ENCODE peak calls at places on chromosomes 16 and 17, in nine cellular contexts. S, C, I, U, B, J, X, L and D are unnamed samples. For H3K4me1, the result is how much of the 10 kb centered on the place peaks cover.

GRCh38 chr17:43169561-43170139 is 1.4 kb upstream of the NBR1 start:
- DNase-seq in S (peak), C (peak), I (peak), U (peak), B (no peak), J (no peak), X (no peak), L (peak), D (peak)

GRCh38 chr17:42760652-42761581 is at the start of gene RAMP2:
- DNase-seq in S (peak), C (peak), I (peak), U (no peak), B (no peak), J (no peak), X (no peak), L (no peak), D (no peak)

GRCh38 chr17:63988741-63989621 is 9.2 kb upstream of the PRR29 start:
- DNase-seq in S (peak), C (peak), I (peak), U (no peak), B (no peak), J (no peak), X (no peak), L (peak), D (peak)

GRCh38 chr17:80260791-80261158 is at the start of gene RNF213:
- DNase-seq in S (peak), C (peak), I (peak), U (peak), B (peak), J (peak), X (peak), L (peak), D (peak)

GRCh38 chr17:3197219-3197618 is at the start of gene OR1A2:
- DNase-seq in S (no peak), C (no peak), I (no peak), U (no peak), B (no peak), J (no peak), X (no peak), L (no peak), D (no peak)

GRCh38 chr17:77889135-77889505 is 69.4 kb upstream of the TNRC6C start:
- DNase-seq in S (no peak), C (no peak), I (no peak), U (no peak), B (no peak), J (no peak), X (no peak), L (no peak), D (peak)

GRCh38 chr16:1290860-1291575 is 18.4 kb upstream of the UBE2I start:
- DNase-seq in S (no peak), C (no peak), I (no peak), U (no peak), B (no peak), J (no peak), X (no peak), L (no peak), D (no peak)

GRCh38 chr16:57256601-57257395 is 11.7 kb downstream of the ARL2BP start:
- DNase-seq in S (no peak), C (no peak), I (no peak), U (no peak), B (no peak), J (no peak), X (no peak), L (peak), D (peak)

GRCh38 chr17:72699566-72699965 is 392.9 kb downstream of the SLC39A11 start:
- DNase-seq in S (no peak), C (peak), I (peak), U (no peak), B (no peak), J (no peak), X (no peak), L (no peak), D (no peak)

GRCh38 chr17:35342207-35342744 is 31.1 kb downstream of the SLFN11 start:
- DNase-seq in S (no peak), C (no peak), I (no peak), U (no peak), B (no peak), J (no peak), X (no peak), L (no peak), D (no peak)
- H3K4me1 ChIP-seq in S (under half), C (under half), I (under half), U (under half), B (under half), J (under half), X (under half), L (under half), D (under half)

GRCh38 chr17:69651921-69652320 is 237.4 kb downstream of the MAP2K6 start:
- DNase-seq in S (no peak), C (no peak), I (peak), U (no peak), B (no peak), J (no peak), X (no peak), L (no peak), D (no peak)

GRCh38 chr17:69643686-69644085 is 229.2 kb downstream of the MAP2K6 start:
- DNase-seq in S (no peak), C (no peak), I (peak), U (no peak), B (no peak), J (no peak), X (no peak), L (no peak), D (no peak)

GRCh38 chr17:69646729-69647128 is 232.2 kb downstream of the MAP2K6 start:
- DNase-seq in S (no peak), C (no peak), I (no peak), U (no peak), B (no peak), J (no peak), X (no peak), L (no peak), D (no peak)
- H3K4me1 ChIP-seq in S (under half), C (under half), I (under half), U (under half), B (under half), J (under half), X (under half), L (under half), D (under half)

DNA sequence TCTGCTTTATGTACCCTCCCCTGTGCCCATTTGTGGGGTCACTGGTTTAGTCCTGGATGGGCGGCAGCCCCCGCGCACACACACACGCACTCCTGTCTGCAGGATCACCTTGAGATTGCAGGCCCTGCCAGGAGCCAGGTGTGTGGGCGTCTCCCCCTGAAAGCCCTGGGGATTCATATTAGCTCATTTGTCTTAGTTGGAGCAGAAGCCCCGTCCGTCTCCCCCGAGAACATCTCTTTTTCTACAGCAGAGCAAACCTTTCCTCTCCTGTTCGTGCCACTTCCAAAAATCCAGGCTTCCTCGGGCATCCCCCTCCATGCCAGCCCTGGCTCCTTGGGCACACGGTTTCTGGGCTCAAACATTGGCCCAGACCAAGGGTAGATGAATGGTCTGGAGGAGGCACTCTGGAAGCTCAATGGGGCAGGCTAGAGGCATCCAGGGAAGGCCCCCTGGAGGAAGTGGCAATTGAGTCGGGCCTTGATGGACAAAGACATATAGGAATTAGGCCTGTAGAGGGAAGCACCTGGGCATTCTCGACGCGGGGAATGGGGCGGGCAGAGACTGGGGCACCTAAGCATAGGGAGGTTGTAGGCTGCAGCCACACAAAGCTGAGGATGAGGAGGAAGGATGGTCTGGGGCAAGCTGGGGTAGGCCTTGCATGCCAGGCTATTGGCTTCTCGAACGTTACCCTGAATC is 218.5 kb upstream of the GSE1 start:
- DNase-seq in S (no peak), C (no peak), I (no peak), U (no peak), B (no peak), J (no peak), X (no peak), L (peak), D (no peak)
- H3K4me1 ChIP-seq in S (under half), C (under half), I (under half), U (under half), B (under half), J (under half), X (under half), L (under half), D (under half)

DNA sequence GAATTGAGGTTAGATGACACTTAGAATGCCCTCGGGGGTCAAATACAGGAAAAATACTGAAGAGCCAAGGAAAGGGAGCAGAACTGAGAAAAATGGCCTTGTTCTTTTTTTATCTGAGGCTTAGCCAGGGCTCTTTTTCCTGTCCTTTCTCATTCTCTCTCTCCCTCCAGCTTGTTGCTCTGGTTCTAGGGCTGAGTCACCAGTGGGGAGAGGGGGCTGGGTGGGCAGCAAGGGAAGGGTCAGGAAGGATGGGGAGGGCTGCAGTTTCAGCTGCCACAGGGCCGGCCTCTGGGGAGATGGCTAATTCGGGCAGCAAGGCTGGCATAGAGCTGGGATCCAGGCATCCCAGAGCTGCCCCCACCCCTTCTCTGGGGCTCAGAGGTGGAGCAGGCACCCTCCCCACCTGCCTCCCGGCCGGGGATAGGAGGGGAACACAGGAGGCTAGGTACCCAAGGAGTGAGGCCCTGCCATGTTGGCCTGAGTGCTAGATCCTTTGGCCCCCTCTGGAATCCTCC is 3.9 kb downstream of the ITGA3 start:
- DNase-seq in S (no peak), C (peak), I (peak), U (no peak), B (no peak), J (no peak), X (no peak), L (peak), D (no peak)
- H3K4me1 ChIP-seq in S (half or more), C (under half), I (half or more), U (under half), B (under half), J (under half), X (under half), L (under half), D (half or more)

GRCh38 chr17:19977360-19978205 is at the start of gene AKAP10:
- DNase-seq in S (peak), C (peak), I (peak), U (peak), B (peak), J (peak), X (peak), L (peak), D (peak)

GRCh38 chr17:19975601-19976000 is 2.0 kb downstream of the AKAP10 start:
- DNase-seq in S (no peak), C (no peak), I (no peak), U (no peak), B (no peak), J (no peak), X (no peak), L (no peak), D (no peak)

GRCh38 chr17:19979917-19980770 is 2.5 kb upstream of the AKAP10 start:
- DNase-seq in S (peak), C (peak), I (no peak), U (no peak), B (no peak), J (no peak), X (no peak), L (peak), D (no peak)

GRCh38 chr17:19978206-19978802 is 676 bp upstream of the AKAP10 start:
- DNase-seq in S (peak), C (no peak), I (no peak), U (peak), B (no peak), J (no peak), X (no peak), L (no peak), D (peak)

DNA sequence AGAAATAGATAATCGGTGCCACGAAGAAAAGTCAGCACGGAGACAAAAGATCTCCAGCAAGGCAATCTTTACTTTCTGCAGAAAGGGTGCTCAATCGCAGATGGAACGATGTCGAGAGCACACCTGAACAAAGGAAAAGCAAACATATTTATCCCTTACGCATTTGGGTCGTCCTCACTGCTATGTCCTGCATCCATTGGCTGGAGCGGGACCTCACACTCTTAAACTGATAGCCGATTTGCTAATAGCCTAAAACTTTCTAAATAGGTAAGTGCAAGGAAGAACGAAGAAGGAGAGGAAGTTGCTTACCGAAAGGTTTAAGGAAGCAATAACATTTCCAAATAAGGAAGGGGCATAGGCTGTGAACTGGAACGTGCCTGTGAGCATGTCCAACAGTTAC is 1.2 kb upstream of the AKAP10 start:
- DNase-seq in S (no peak), C (no peak), I (no peak), U (no peak), B (no peak), J (no peak), X (no peak), L (no peak), D (no peak)
- H3K4me1 ChIP-seq in S (under half), C (under half), I (under half), U (under half), B (under half), J (under half), X (under half), L (under half), D (under half)

GRCh38 chr16:75224281-75224680 is 5.5 kb downstream of the CTRB1 start:
- DNase-seq in S (no peak), C (no peak), I (no peak), U (no peak), B (no peak), J (no peak), X (no peak), L (no peak), D (no peak)
- H3K4me1 ChIP-seq in S (under half), C (under half), I (under half), U (under half), B (under half), J (under half), X (under half), L (under half), D (under half)